ENCODE peak calls at places on chromosomes 12 and 14, in eight cellular contexts. One of them, this sample, is unnamed.

GRCh38 chr12:98741229-98741614 is 96.1 kb downstream of the APAF1 start:
- DNase-seq in activated CD8-positive, alpha-beta memory T cell treated with anti-CD3 and anti-CD28 coated beads for 24 hours: no peak
- DNase-seq in NCI-H187: no peak
- DNase-seq in hippocampal formation: no peak
- DNase-seq in fibroblast of pulmonary artery: no peak
- DNase-seq in Caki2: no peak
- DNase-seq in iPS-NIHi11: no peak
- DNase-seq in KBM-7: no peak
- DNase-seq in this sample: no peak

GRCh38 chr12:116604151-116604550 is 45.0 kb downstream of the MAP1LC3B2 start:
- DNase-seq in activated CD8-positive, alpha-beta memory T cell treated with anti-CD3 and anti-CD28 coated beads for 24 hours: no peak
- DNase-seq in NCI-H187: peak
- DNase-seq in hippocampal formation: no peak
- DNase-seq in fibroblast of pulmonary artery: peak
- DNase-seq in Caki2: no peak
- DNase-seq in iPS-NIHi11: no peak
- DNase-seq in KBM-7: no peak
- DNase-seq in this sample: no peak

GRCh38 chr14:69281450-69282169 is 21.7 kb downstream of the GALNT16 start:
- DNase-seq in activated CD8-positive, alpha-beta memory T cell treated with anti-CD3 and anti-CD28 coated beads for 24 hours: no peak
- DNase-seq in NCI-H187: peak
- DNase-seq in hippocampal formation: no peak
- DNase-seq in fibroblast of pulmonary artery: no peak
- DNase-seq in Caki2: no peak
- DNase-seq in iPS-NIHi11: no peak
- DNase-seq in KBM-7: no peak
- DNase-seq in this sample: peak

GRCh38 chr14:55451398-55451797 is 11.0 kb upstream of the TBPL2 start:
- DNase-seq in activated CD8-positive, alpha-beta memory T cell treated with anti-CD3 and anti-CD28 coated beads for 24 hours: no peak
- DNase-seq in NCI-H187: no peak
- DNase-seq in hippocampal formation: no peak
- DNase-seq in fibroblast of pulmonary artery: peak
- DNase-seq in Caki2: no peak
- DNase-seq in iPS-NIHi11: no peak
- DNase-seq in KBM-7: peak
- DNase-seq in this sample: no peak

GRCh38 chr12:62629413-62629812 is 162.8 kb downstream of the MON2 start:
- DNase-seq in activated CD8-positive, alpha-beta memory T cell treated with anti-CD3 and anti-CD28 coated beads for 24 hours: no peak
- DNase-seq in NCI-H187: no peak
- DNase-seq in hippocampal formation: no peak
- DNase-seq in fibroblast of pulmonary artery: no peak
- DNase-seq in Caki2: no peak
- DNase-seq in iPS-NIHi11: peak
- DNase-seq in KBM-7: no peak
- DNase-seq in this sample: no peak

GRCh38 chr12:95545731-95546490 is 5.4 kb downstream of the USP44 start:
- DNase-seq in activated CD8-positive, alpha-beta memory T cell treated with anti-CD3 and anti-CD28 coated beads for 24 hours: no peak
- DNase-seq in NCI-H187: no peak
- DNase-seq in hippocampal formation: no peak
- DNase-seq in fibroblast of pulmonary artery: no peak
- DNase-seq in Caki2: no peak
- DNase-seq in iPS-NIHi11: no peak
- DNase-seq in KBM-7: no peak
- DNase-seq in this sample: no peak

GRCh38 chr12:5621329-5621728 is 189.4 kb downstream of the NTF3 start:
- DNase-seq in activated CD8-positive, alpha-beta memory T cell treated with anti-CD3 and anti-CD28 coated beads for 24 hours: no peak
- DNase-seq in NCI-H187: no peak
- DNase-seq in hippocampal formation: no peak
- DNase-seq in fibroblast of pulmonary artery: no peak
- DNase-seq in Caki2: no peak
- DNase-seq in iPS-NIHi11: no peak
- DNase-seq in KBM-7: no peak
- DNase-seq in this sample: no peak

GRCh38 chr12:94134226-94134795 is 14.1 kb upstream of the PLXNC1 start:
- DNase-seq in activated CD8-positive, alpha-beta memory T cell treated with anti-CD3 and anti-CD28 coated beads for 24 hours: no peak
- DNase-seq in NCI-H187: no peak
- DNase-seq in hippocampal formation: no peak
- DNase-seq in fibroblast of pulmonary artery: peak
- DNase-seq in Caki2: peak
- DNase-seq in iPS-NIHi11: peak
- DNase-seq in KBM-7: peak
- DNase-seq in this sample: no peak

GRCh38 chr14:90544566-90544965 is 147.7 kb downstream of the CALM1 start:
- DNase-seq in activated CD8-positive, alpha-beta memory T cell treated with anti-CD3 and anti-CD28 coated beads for 24 hours: no peak
- DNase-seq in NCI-H187: peak
- DNase-seq in hippocampal formation: no peak
- DNase-seq in fibroblast of pulmonary artery: no peak
- DNase-seq in Caki2: no peak
- DNase-seq in iPS-NIHi11: no peak
- DNase-seq in KBM-7: no peak
- DNase-seq in this sample: no peak

GRCh38 chr12:1130164-1130563 is 139.1 kb downstream of the ERC1 start:
- DNase-seq in activated CD8-positive, alpha-beta memory T cell treated with anti-CD3 and anti-CD28 coated beads for 24 hours: no peak
- DNase-seq in NCI-H187: no peak
- DNase-seq in hippocampal formation: no peak
- DNase-seq in fibroblast of pulmonary artery: no peak
- DNase-seq in Caki2: peak
- DNase-seq in iPS-NIHi11: no peak
- DNase-seq in KBM-7: peak
- DNase-seq in this sample: no peak

GRCh38 chr14:104827173-104828055 is 26.5 kb downstream of the ZBTB42 start:
- DNase-seq in activated CD8-positive, alpha-beta memory T cell treated with anti-CD3 and anti-CD28 coated beads for 24 hours: peak
- DNase-seq in NCI-H187: no peak
- DNase-seq in hippocampal formation: no peak
- DNase-seq in fibroblast of pulmonary artery: peak
- DNase-seq in Caki2: peak
- DNase-seq in iPS-NIHi11: peak
- DNase-seq in KBM-7: peak
- DNase-seq in this sample: peak

GRCh38 chr12:31353730-31354708 is 28.1 kb upstream of the SINHCAF start:
- DNase-seq in activated CD8-positive, alpha-beta memory T cell treated with anti-CD3 and anti-CD28 coated beads for 24 hours: no peak
- DNase-seq in NCI-H187: peak
- DNase-seq in hippocampal formation: peak
- DNase-seq in fibroblast of pulmonary artery: no peak
- DNase-seq in Caki2: no peak
- DNase-seq in iPS-NIHi11: no peak
- DNase-seq in KBM-7: peak
- DNase-seq in this sample: no peak

GRCh38 chr12:27602516-27602915 is 78.5 kb downstream of the PPFIBP1 start:
- DNase-seq in activated CD8-positive, alpha-beta memory T cell treated with anti-CD3 and anti-CD28 coated beads for 24 hours: no peak
- DNase-seq in NCI-H187: no peak
- DNase-seq in hippocampal formation: no peak
- DNase-seq in fibroblast of pulmonary artery: no peak
- DNase-seq in Caki2: no peak
- DNase-seq in iPS-NIHi11: no peak
- DNase-seq in KBM-7: no peak
- DNase-seq in this sample: no peak

GRCh38 chr14:75306917-75307699 is 28.5 kb downstream of the FOS start:
- DNase-seq in activated CD8-positive, alpha-beta memory T cell treated with anti-CD3 and anti-CD28 coated beads for 24 hours: no peak
- DNase-seq in NCI-H187: no peak
- DNase-seq in hippocampal formation: no peak
- DNase-seq in fibroblast of pulmonary artery: no peak
- DNase-seq in Caki2: no peak
- DNase-seq in iPS-NIHi11: peak
- DNase-seq in KBM-7: peak
- DNase-seq in this sample: no peak

GRCh38 chr14:94681300-94682060 is 69.3 kb downstream of the SERPINA3 start:
- DNase-seq in activated CD8-positive, alpha-beta memory T cell treated with anti-CD3 and anti-CD28 coated beads for 24 hours: peak
- DNase-seq in NCI-H187: no peak
- DNase-seq in hippocampal formation: no peak
- DNase-seq in fibroblast of pulmonary artery: peak
- DNase-seq in Caki2: peak
- DNase-seq in iPS-NIHi11: peak
- DNase-seq in KBM-7: peak
- DNase-seq in this sample: peak

GRCh38 chr12:123363385-123363742 is 1.3 kb downstream of the SBNO1 start:
- DNase-seq in activated CD8-positive, alpha-beta memory T cell treated with anti-CD3 and anti-CD28 coated beads for 24 hours: no peak
- DNase-seq in NCI-H187: no peak
- DNase-seq in hippocampal formation: no peak
- DNase-seq in fibroblast of pulmonary artery: peak
- DNase-seq in Caki2: peak
- DNase-seq in iPS-NIHi11: no peak
- DNase-seq in KBM-7: no peak
- DNase-seq in this sample: no peak

GRCh38 chr14:96631030-96631429 is 128.8 kb downstream of the PAPOLA start:
- DNase-seq in activated CD8-positive, alpha-beta memory T cell treated with anti-CD3 and anti-CD28 coated beads for 24 hours: no peak
- DNase-seq in NCI-H187: no peak
- DNase-seq in hippocampal formation: no peak
- DNase-seq in fibroblast of pulmonary artery: no peak
- DNase-seq in Caki2: no peak
- DNase-seq in iPS-NIHi11: no peak
- DNase-seq in KBM-7: no peak
- DNase-seq in this sample: peak

GRCh38 chr12:104670439-104671406 is 214.0 kb downstream of the CHST11 start:
- DNase-seq in activated CD8-positive, alpha-beta memory T cell treated with anti-CD3 and anti-CD28 coated beads for 24 hours: no peak
- DNase-seq in NCI-H187: no peak
- DNase-seq in hippocampal formation: no peak
- DNase-seq in fibroblast of pulmonary artery: no peak
- DNase-seq in Caki2: peak
- DNase-seq in iPS-NIHi11: no peak
- DNase-seq in KBM-7: no peak
- DNase-seq in this sample: no peak

GRCh38 chr12:124921200-124922008 is 7.0 kb upstream of the UBC start:
- DNase-seq in activated CD8-positive, alpha-beta memory T cell treated with anti-CD3 and anti-CD28 coated beads for 24 hours: peak
- DNase-seq in NCI-H187: no peak
- DNase-seq in hippocampal formation: no peak
- DNase-seq in fibroblast of pulmonary artery: peak
- DNase-seq in Caki2: peak
- DNase-seq in iPS-NIHi11: no peak
- DNase-seq in KBM-7: peak
- DNase-seq in this sample: peak

GRCh38 chr14:21057803-21058675 is at the start of gene RNASE8:
- DNase-seq in activated CD8-positive, alpha-beta memory T cell treated with anti-CD3 and anti-CD28 coated beads for 24 hours: no peak
- DNase-seq in NCI-H187: no peak
- DNase-seq in hippocampal formation: no peak
- DNase-seq in fibroblast of pulmonary artery: no peak
- DNase-seq in Caki2: no peak
- DNase-seq in iPS-NIHi11: no peak
- DNase-seq in KBM-7: no peak
- DNase-seq in this sample: no peak

GRCh38 chr12:85182699-85183098 is 97.3 kb upstream of the ALX1 start:
- DNase-seq in activated CD8-positive, alpha-beta memory T cell treated with anti-CD3 and anti-CD28 coated beads for 24 hours: no peak
- DNase-seq in NCI-H187: no peak
- DNase-seq in hippocampal formation: no peak
- DNase-seq in fibroblast of pulmonary artery: no peak
- DNase-seq in Caki2: peak
- DNase-seq in iPS-NIHi11: no peak
- DNase-seq in KBM-7: no peak
- DNase-seq in this sample: no peak

GRCh38 chr12:63151061-63151897 is at the start of gene AVPR1A:
- DNase-seq in activated CD8-positive, alpha-beta memory T cell treated with anti-CD3 and anti-CD28 coated beads for 24 hours: peak
- DNase-seq in NCI-H187: no peak
- DNase-seq in hippocampal formation: no peak
- DNase-seq in fibroblast of pulmonary artery: no peak
- DNase-seq in Caki2: peak
- DNase-seq in iPS-NIHi11: peak
- DNase-seq in KBM-7: peak
- DNase-seq in this sample: peak

GRCh38 chr12:124030510-124030909 is 57.5 kb downstream of the ZNF664 start:
- DNase-seq in activated CD8-positive, alpha-beta memory T cell treated with anti-CD3 and anti-CD28 coated beads for 24 hours: no peak
- DNase-seq in NCI-H187: no peak
- DNase-seq in hippocampal formation: no peak
- DNase-seq in fibroblast of pulmonary artery: peak
- DNase-seq in Caki2: no peak
- DNase-seq in iPS-NIHi11: peak
- DNase-seq in KBM-7: no peak
- DNase-seq in this sample: peak

GRCh38 chr14:50344831-50345563 is 32.9 kb downstream of the DMAC2L start:
- DNase-seq in activated CD8-positive, alpha-beta memory T cell treated with anti-CD3 and anti-CD28 coated beads for 24 hours: no peak
- DNase-seq in NCI-H187: no peak
- DNase-seq in hippocampal formation: no peak
- DNase-seq in fibroblast of pulmonary artery: no peak
- DNase-seq in Caki2: peak
- DNase-seq in iPS-NIHi11: no peak
- DNase-seq in KBM-7: no peak
- DNase-seq in this sample: no peak

GRCh38 chr14:50103558-50103957 is 12.8 kb downstream of the VCPKMT start:
- DNase-seq in activated CD8-positive, alpha-beta memory T cell treated with anti-CD3 and anti-CD28 coated beads for 24 hours: no peak
- DNase-seq in NCI-H187: no peak
- DNase-seq in hippocampal formation: no peak
- DNase-seq in fibroblast of pulmonary artery: peak
- DNase-seq in Caki2: no peak
- DNase-seq in iPS-NIHi11: no peak
- DNase-seq in KBM-7: no peak
- DNase-seq in this sample: no peak

GRCh38 chr14:33647385-33647786 is 303.5 kb downstream of the EGLN3 start:
- DNase-seq in activated CD8-positive, alpha-beta memory T cell treated with anti-CD3 and anti-CD28 coated beads for 24 hours: no peak
- DNase-seq in NCI-H187: no peak
- DNase-seq in hippocampal formation: no peak
- DNase-seq in fibroblast of pulmonary artery: peak
- DNase-seq in Caki2: peak
- DNase-seq in iPS-NIHi11: no peak
- DNase-seq in KBM-7: no peak
- DNase-seq in this sample: no peak

GRCh38 chr12:6233121-6233971 is 33.1 kb downstream of the CD9 start:
- DNase-seq in activated CD8-positive, alpha-beta memory T cell treated with anti-CD3 and anti-CD28 coated beads for 24 hours: no peak
- DNase-seq in NCI-H187: no peak
- DNase-seq in hippocampal formation: peak
- DNase-seq in fibroblast of pulmonary artery: no peak
- DNase-seq in Caki2: no peak
- DNase-seq in iPS-NIHi11: no peak
- DNase-seq in KBM-7: peak
- DNase-seq in this sample: peak

GRCh38 chr12:20815573-20815972 is 5.1 kb downstream of the SLCO1B3 start:
- DNase-seq in activated CD8-positive, alpha-beta memory T cell treated with anti-CD3 and anti-CD28 coated beads for 24 hours: no peak
- DNase-seq in NCI-H187: no peak
- DNase-seq in hippocampal formation: no peak
- DNase-seq in fibroblast of pulmonary artery: no peak
- DNase-seq in Caki2: no peak
- DNase-seq in iPS-NIHi11: no peak
- DNase-seq in KBM-7: no peak
- DNase-seq in this sample: no peak

GRCh38 chr14:72686101-72686500 is 207.8 kb downstream of the DPF3 start:
- DNase-seq in activated CD8-positive, alpha-beta memory T cell treated with anti-CD3 and anti-CD28 coated beads for 24 hours: no peak
- DNase-seq in NCI-H187: no peak
- DNase-seq in hippocampal formation: no peak
- DNase-seq in fibroblast of pulmonary artery: no peak
- DNase-seq in Caki2: no peak
- DNase-seq in iPS-NIHi11: no peak
- DNase-seq in KBM-7: no peak
- DNase-seq in this sample: no peak

GRCh38 chr12:97556201-97556824 is 93.7 kb downstream of the RMST start:
- DNase-seq in activated CD8-positive, alpha-beta memory T cell treated with anti-CD3 and anti-CD28 coated beads for 24 hours: no peak
- DNase-seq in NCI-H187: peak
- DNase-seq in hippocampal formation: no peak
- DNase-seq in fibroblast of pulmonary artery: peak
- DNase-seq in Caki2: peak
- DNase-seq in iPS-NIHi11: peak
- DNase-seq in KBM-7: peak
- DNase-seq in this sample: no peak

GRCh38 chr12:3661028-3661427 is 91.9 kb downstream of the CRACR2A start:
- DNase-seq in activated CD8-positive, alpha-beta memory T cell treated with anti-CD3 and anti-CD28 coated beads for 24 hours: no peak
- DNase-seq in NCI-H187: peak
- DNase-seq in hippocampal formation: no peak
- DNase-seq in fibroblast of pulmonary artery: no peak
- DNase-seq in Caki2: no peak
- DNase-seq in iPS-NIHi11: no peak
- DNase-seq in KBM-7: no peak
- DNase-seq in this sample: no peak

GRCh38 chr12:69580074-69580473 is 5.2 kb upstream of the CCT2 start:
- DNase-seq in activated CD8-positive, alpha-beta memory T cell treated with anti-CD3 and anti-CD28 coated beads for 24 hours: no peak
- DNase-seq in NCI-H187: no peak
- DNase-seq in hippocampal formation: no peak
- DNase-seq in fibroblast of pulmonary artery: no peak
- DNase-seq in Caki2: no peak
- DNase-seq in iPS-NIHi11: no peak
- DNase-seq in KBM-7: no peak
- DNase-seq in this sample: no peak

GRCh38 chr12:52865090-52865944 is 16.5 kb upstream of the KRT78 start:
- DNase-seq in activated CD8-positive, alpha-beta memory T cell treated with anti-CD3 and anti-CD28 coated beads for 24 hours: peak
- DNase-seq in NCI-H187: peak
- DNase-seq in hippocampal formation: peak
- DNase-seq in fibroblast of pulmonary artery: peak
- DNase-seq in Caki2: peak
- DNase-seq in iPS-NIHi11: peak
- DNase-seq in KBM-7: peak
- DNase-seq in this sample: peak

GRCh38 chr12:34119366-34119765 is 97.1 kb downstream of the ALG10 start:
- DNase-seq in activated CD8-positive, alpha-beta memory T cell treated with anti-CD3 and anti-CD28 coated beads for 24 hours: no peak
- DNase-seq in NCI-H187: no peak
- DNase-seq in hippocampal formation: no peak
- DNase-seq in fibroblast of pulmonary artery: no peak
- DNase-seq in Caki2: no peak
- DNase-seq in iPS-NIHi11: no peak
- DNase-seq in KBM-7: no peak
- DNase-seq in this sample: no peak